ENCODE peak calls at places on chromosome 17, in ten cellular contexts. D, R, T, Y, W, J, C, E, O and G are unnamed samples.

GRCh38 chr17:65531508-65532431 is 29.7 kb downstream of the AXIN2 start:
- DNase-seq in D (peak; percentile 60), R (peak; percentile 63), T (peak; percentile 83), Y (no peak), W (peak; percentile 60), J (no peak), C (no peak), E (no peak), O (peak; percentile 76), G (no peak)

GRCh38 chr17:72901657-72902056 is 190.8 kb downstream of the SLC39A11 start:
- DNase-seq in D (no peak), R (no peak), T (no peak), Y (no peak), W (no peak), J (no peak), C (no peak), E (no peak), O (no peak), G (no peak)

GRCh38 chr17:66492080-66492479 is 189.7 kb downstream of the PRKCA start:
- DNase-seq in D (no peak), R (no peak), T (no peak), Y (no peak), W (no peak), J (no peak), C (no peak), E (no peak), O (no peak), G (no peak)

GRCh38 chr17:3984719-3985444 is 20.6 kb upstream of the ATP2A3 start:
- DNase-seq in D (no peak), R (no peak), T (no peak), Y (no peak), W (no peak), J (no peak), C (no peak), E (peak; percentile 16), O (no peak), G (no peak)

GRCh38 chr17:16455997-16456769 is 35.8 kb downstream of the LRRC75A start:
- DNase-seq in D (no peak), R (no peak), T (no peak), Y (no peak), W (no peak), J (no peak), C (no peak), E (no peak), O (no peak), G (no peak)

GRCh38 chr17:1992541-1992940 is 32.6 kb downstream of the RTN4RL1 start:
- DNase-seq in D (peak; percentile 30), R (no peak), T (no peak), Y (no peak), W (no peak), J (no peak), C (no peak), E (no peak), O (no peak), G (no peak)

GRCh38 chr17:72924181-72924580 is 168.3 kb downstream of the SLC39A11 start:
- DNase-seq in D (no peak), R (no peak), T (no peak), Y (no peak), W (no peak), J (no peak), C (no peak), E (no peak), O (no peak), G (no peak)

GRCh38 chr17:42329025-42329976 is 41.0 kb downstream of the STAT5A start:
- DNase-seq in D (no peak), R (no peak), T (no peak), Y (peak; percentile 23), W (peak; percentile 91), J (no peak), C (no peak), E (no peak), O (no peak), G (peak; percentile 67)

GRCh38 chr17:67244621-67245072 is 349 bp downstream of the HELZ start:
- DNase-seq in D (peak; percentile 18), R (peak; percentile 19), T (no peak), Y (no peak), W (no peak), J (no peak), C (no peak), E (no peak), O (peak; percentile 15), G (no peak)

GRCh38 chr17:41678907-41679739 is 9.6 kb upstream of the EIF1 start:
- DNase-seq in D (no peak), R (no peak), T (no peak), Y (peak; percentile 61), W (peak; percentile 79), J (peak; percentile 41), C (no peak), E (peak; percentile 40), O (no peak), G (no peak)

GRCh38 chr17:40857535-40857934 is 9.5 kb downstream of the KRT12 start:
- DNase-seq in D (peak; percentile 14), R (no peak), T (no peak), Y (no peak), W (peak; percentile 16), J (no peak), C (no peak), E (no peak), O (no peak), G (no peak)

GRCh38 chr17:7650509-7651096 is at the start of gene ATP1B2:
- DNase-seq in D (peak; percentile 70), R (peak; percentile 75), T (peak; percentile 68), Y (peak; percentile 88), W (peak; percentile 7), J (peak; percentile 70), C (no peak), E (peak; percentile 47), O (peak; percentile 74), G (peak; percentile 83)

GRCh38 chr17:57889892-57890856 is 40.3 kb upstream of the MRPS23 start:
- DNase-seq in D (peak; percentile 85), R (peak; percentile 69), T (peak; percentile 89), Y (no peak), W (peak; percentile 76), J (no peak), C (peak; percentile 86), E (peak; percentile 98), O (peak; percentile 87), G (no peak)

GRCh38 chr17:78875738-78876597 is 27.0 kb downstream of the CEP295NL start:
- DNase-seq in D (no peak), R (no peak), T (no peak), Y (no peak), W (peak; percentile 68), J (no peak), C (no peak), E (peak; percentile 52), O (no peak), G (no peak)
- H3K27ac ChIP-seq in D (peak overlapping the region; percentile 99), R (peak overlapping the region; percentile 38), T (peak overlapping the region; percentile 8), Y (no peak overlapping the region), W (no peak overlapping the region), J (no peak overlapping the region), C (peak overlapping the region; percentile 6), E (peak overlapping the region; percentile 59), O (no peak overlapping the region), G (no peak overlapping the region)

GRCh38 chr17:30823425-30823824 is 1.1 kb downstream of the CRLF3 start:
- DNase-seq in D (no peak), R (no peak), T (no peak), Y (peak; percentile 52), W (no peak), J (no peak), C (no peak), E (no peak), O (no peak), G (no peak)

GRCh38 chr17:30824356-30825145 is at the start of gene CRLF3:
- DNase-seq in D (peak; percentile 91), R (peak; percentile 93), T (peak; percentile 80), Y (peak; percentile 96), W (peak; percentile 86), J (peak; percentile 78), C (peak; percentile 50), E (peak; percentile 83), O (peak; percentile 91), G (peak; percentile 74)

GRCh38 chr17:30824002-30824355 is 513 bp downstream of the CRLF3 start:
- DNase-seq in D (no peak), R (peak; percentile 43), T (no peak), Y (peak; percentile 73), W (peak; percentile 19), J (no peak), C (no peak), E (no peak), O (no peak), G (no peak)

GRCh38 chr17:30819941-30820705 is 4.4 kb downstream of the CRLF3 start:
- DNase-seq in D (no peak), R (no peak), T (no peak), Y (no peak), W (no peak), J (no peak), C (no peak), E (no peak), O (no peak), G (no peak)

GRCh38 chr17:30821751-30822723 is 2.5 kb downstream of the CRLF3 start:
- DNase-seq in D (no peak), R (no peak), T (no peak), Y (peak; percentile 72), W (no peak), J (no peak), C (no peak), E (no peak), O (no peak), G (no peak)
- H3K4me3 ChIP-seq in D (peak overlapping the region; percentile 87), R (no peak overlapping the region), T (no peak overlapping the region), Y (peak overlapping the region; percentile 99), W (no peak overlapping the region), J (peak overlapping the region; percentile 99), C (peak overlapping the region; percentile 94), E (peak overlapping the region; percentile 3), O (no peak overlapping the region), G (no peak overlapping the region)

GRCh38 chr17:27783440-27783839 is 16.9 kb downstream of the NOS2 start:
- DNase-seq in D (no peak), R (no peak), T (no peak), Y (no peak), W (no peak), J (no peak), C (no peak), E (no peak), O (no peak), G (no peak)

GRCh38 chr17:27783951-27784350 is 16.4 kb downstream of the NOS2 start:
- DNase-seq in D (no peak), R (no peak), T (no peak), Y (no peak), W (peak; percentile 18), J (no peak), C (no peak), E (no peak), O (no peak), G (no peak)

GRCh38 chr17:27780441-27781404 is 19.6 kb downstream of the NOS2 start:
- DNase-seq in D (no peak), R (no peak), T (no peak), Y (no peak), W (no peak), J (no peak), C (no peak), E (no peak), O (no peak), G (no peak)

GRCh38 chr17:27778193-27778592 is 22.1 kb downstream of the NOS2 start:
- DNase-seq in D (no peak), R (no peak), T (no peak), Y (no peak), W (peak; percentile 91), J (no peak), C (no peak), E (peak; percentile 38), O (no peak), G (no peak)

GRCh38 chr17:27782791-27783206 is 17.5 kb downstream of the NOS2 start:
- DNase-seq in D (peak; percentile 44), R (no peak), T (no peak), Y (no peak), W (no peak), J (no peak), C (no peak), E (no peak), O (no peak), G (no peak)
- H3K27ac ChIP-seq in D (peak overlapping the region; percentile 48), R (no peak overlapping the region), T (no peak overlapping the region), Y (no peak overlapping the region), W (no peak overlapping the region), J (no peak overlapping the region), C (no peak overlapping the region), E (no peak overlapping the region), O (no peak overlapping the region), G (no peak overlapping the region)

GRCh38 chr17:35729405-35729833 is 2.0 kb upstream of the RASL10B start:
- DNase-seq in D (no peak), R (no peak), T (no peak), Y (no peak), W (no peak), J (no peak), C (no peak), E (no peak), O (no peak), G (no peak)
- H3K4me3 ChIP-seq in D (no peak overlapping the region), R (no peak overlapping the region), T (no peak overlapping the region), Y (no peak overlapping the region), W (no peak overlapping the region), J (no peak overlapping the region), C (no peak overlapping the region), E (no peak overlapping the region), O (no peak overlapping the region), G (no peak overlapping the region)